ENCODE peak calls at places on chromosomes 11 and 22, in nine cellular contexts. L is IMR-90, D is right cardiac atrium, U is uterus, C is DND-41, J is A549, F is tibial artery, W is mucosa of descending colon, E is psoas muscle. S is an unnamed sample.

GRCh38 chr11:117749541-117749910 is 47.5 kb downstream of the DSCAML1 start:
- DNase-seq in F (no peak), J (no peak), E (no peak), D (no peak), C (no peak), W (no peak), U (no peak), L (no peak), S (no peak)

GRCh38 chr11:26137651-26138050 is 194.3 kb upstream of the ANO3 start:
- DNase-seq in L (no peak), F (no peak), C (no peak), E (no peak), W (no peak), D (no peak), U (no peak), J (no peak), S (no peak)

GRCh38 chr11:67604815-67605214 is 1.9 kb upstream of the NDUFV1 start:
- DNase-seq in C (no peak), F (no peak), J (no peak), E (no peak), D (no peak), L (no peak), W (no peak), U (no peak), S (no peak)

GRCh38 chr11:45141631-45142030 is 4.8 kb upstream of the PRDM11 start:
- DNase-seq in F (no peak), W (no peak), L (no peak), E (no peak), U (no peak), C (no peak), J (no peak), D (no peak), S (no peak)

GRCh38 chr11:64800633-64801464 is 2.2 kb downstream of the MAP4K2 start:
- DNase-seq in D (peak; percentile 52), C (no peak), W (no peak), L (no peak), E (no peak), J (no peak), F (no peak), U (no peak), S (no peak)

GRCh38 chr22:19039796-19040580 is 82.2 kb downstream of the DGCR2 start:
- DNase-seq in J (no peak), W (peak; percentile 8), C (no peak), D (no peak), E (peak; percentile 40), U (no peak), L (no peak), F (no peak), S (no peak)

GRCh38 chr11:10638285-10638684 is 55.3 kb downstream of the IRAG1 start:
- DNase-seq in D (no peak), F (peak; percentile 30), E (no peak), C (no peak), J (no peak), W (no peak), U (peak; percentile 70), L (no peak), S (no peak)

GRCh38 chr11:30322826-30323710 is at the start of gene ARL14EP:
- DNase-seq in D (peak; percentile 97), F (peak; percentile 91), J (peak; percentile 98), C (peak; percentile 90), W (peak; percentile 94), U (peak; percentile 90), E (peak; percentile 95), L (peak; percentile 96), S (peak; percentile 97)

GRCh38 chr11:86741489-86742435 is 58.6 kb upstream of the PRSS23 start:
- DNase-seq in U (no peak), E (no peak), C (no peak), F (no peak), W (no peak), J (peak; percentile 94), D (no peak), L (peak; percentile 95), S (no peak)

GRCh38 chr11:124899376-124900145 is 1.9 kb upstream of the ROBO4 start:
- DNase-seq in U (no peak), D (no peak), C (no peak), F (no peak), L (no peak), W (no peak), J (no peak), E (no peak), S (no peak)

GRCh38 chr11:13276454-13276851 is 1.1 kb upstream of the BMAL1 start:
- DNase-seq in L (no peak), F (no peak), E (no peak), J (no peak), D (peak; percentile 47), U (no peak), W (peak; percentile 48), C (peak; percentile 12), S (no peak)

GRCh38 chr11:75326439-75326810 is 25.0 kb downstream of the ARRB1 start:
- DNase-seq in J (peak; percentile 65), C (no peak), L (no peak), F (no peak), U (no peak), E (no peak), D (no peak), W (no peak), S (no peak)

GRCh38 chr22:33573479-33573878 is 346.8 kb downstream of the LARGE1 start:
- DNase-seq in J (no peak), C (no peak), F (no peak), U (no peak), W (no peak), L (no peak), E (no peak), D (no peak), S (no peak)

GRCh38 chr22:33577862-33578411 is 342.3 kb downstream of the LARGE1 start:
- DNase-seq in L (no peak), E (no peak), J (peak; percentile 53), D (no peak), U (no peak), F (no peak), C (no peak), W (no peak), S (no peak)

GRCh38 chr22:33576205-33576604 is 344.1 kb downstream of the LARGE1 start:
- DNase-seq in E (no peak), F (no peak), D (no peak), J (no peak), L (no peak), C (no peak), U (no peak), W (no peak), S (no peak)

GRCh38 chr22:33578752-33579151 is 341.5 kb downstream of the LARGE1 start:
- DNase-seq in C (no peak), U (no peak), J (no peak), W (no peak), F (no peak), D (no peak), L (no peak), E (no peak), S (no peak)

DNA sequence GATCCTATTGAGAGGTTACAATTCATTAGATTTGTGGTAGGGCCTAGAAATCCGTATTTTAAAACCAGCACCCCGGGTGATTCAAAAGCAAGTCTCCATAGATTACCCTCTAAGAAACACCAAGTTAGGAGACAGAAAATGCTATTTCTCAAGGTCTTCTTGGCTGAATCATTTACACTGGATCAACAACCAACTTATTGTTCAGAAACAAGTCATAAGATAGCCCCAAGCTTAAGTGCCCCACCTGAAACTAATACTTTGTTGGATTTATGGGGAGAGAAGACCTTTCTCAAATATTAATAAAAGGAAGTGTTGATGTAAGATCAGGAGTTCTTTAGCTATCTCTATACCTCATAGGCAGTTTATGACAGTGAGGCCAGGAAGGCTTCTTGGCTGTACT is 345.2 kb downstream of the LARGE1 start:
- DNase-seq in J (peak; percentile 33), U (no peak), L (no peak), W (no peak), C (no peak), F (no peak), D (no peak), E (no peak), S (no peak)
- H3K4me3 ChIP-seq in J (no peak overlapping the region), U (no peak overlapping the region), L (no peak overlapping the region), W (no peak overlapping the region), C (no peak overlapping the region), F (no peak overlapping the region), D (no peak overlapping the region), E (no peak overlapping the region), S (no peak overlapping the region)

GRCh38 chr22:49564666-49565515 is 262.8 kb downstream of the BRD1 start:
- DNase-seq in E (no peak), L (no peak), C (no peak), F (peak; percentile 16), J (no peak), W (no peak), D (peak; percentile 38), U (peak; percentile 1), S (no peak)
- H3K9me3 ChIP-seq in E (no peaks in the 10 kb centered on the region), L (peaks cover 52% of the 10 kb centered on the region), C (no peaks in the 10 kb centered on the region), F (no peaks in the 10 kb centered on the region), J (no peaks in the 10 kb centered on the region), W (no peaks in the 10 kb centered on the region), D (no peaks in the 10 kb centered on the region), U (no peaks in the 10 kb centered on the region), S (no peaks in the 10 kb centered on the region)

DNA sequence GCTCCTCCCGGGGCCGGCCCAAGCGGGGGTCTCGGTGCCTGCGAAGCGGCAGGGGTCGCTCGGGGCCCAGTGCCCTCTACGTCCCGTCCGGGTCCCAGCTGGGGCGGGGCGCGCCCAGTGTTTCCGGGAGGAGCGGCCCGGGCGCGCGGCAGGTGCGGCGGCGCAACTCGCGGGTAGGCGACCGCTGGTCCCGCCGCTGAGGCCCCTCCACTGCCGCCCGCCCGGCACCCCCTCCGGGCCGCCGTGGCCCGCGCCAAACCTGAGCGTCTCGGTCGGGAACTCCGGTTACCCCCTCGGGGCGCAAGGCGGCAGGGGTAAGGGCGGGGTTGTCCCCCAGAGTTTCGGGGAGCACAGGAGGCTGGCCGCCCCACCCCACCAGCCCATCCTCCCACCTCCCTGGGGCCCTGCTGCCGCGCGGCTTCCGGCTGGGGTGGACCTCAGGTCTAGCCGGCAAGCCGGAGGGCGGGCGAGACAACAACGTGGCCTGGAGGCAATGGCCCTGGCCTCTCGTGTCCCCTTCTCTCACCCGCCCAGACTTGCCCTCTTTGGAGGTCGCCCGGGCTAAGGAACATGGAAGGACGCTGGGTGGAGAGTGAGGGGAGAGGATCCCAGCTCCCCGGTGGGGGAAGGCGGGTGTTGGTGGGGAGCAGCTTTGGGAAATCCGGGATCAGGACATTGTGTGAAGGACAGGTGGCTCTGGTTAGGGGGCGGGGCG is 416 bp upstream of the CRACR2B start:
- DNase-seq in E (no peak), D (peak; percentile 78), U (no peak), C (no peak), J (no peak), F (no peak), W (peak; percentile 83), L (no peak), S (no peak)
- H3K4me3 ChIP-seq in E (peak overlapping the region; percentile 59), D (peak overlapping the region; percentile 33), U (no peak overlapping the region), C (peak overlapping the region; percentile 53), J (peak overlapping the region; percentile 52), F (peak overlapping the region; percentile 48), W (peak overlapping the region; percentile 21), L (no peak overlapping the region), S (no peak overlapping the region)

DNA sequence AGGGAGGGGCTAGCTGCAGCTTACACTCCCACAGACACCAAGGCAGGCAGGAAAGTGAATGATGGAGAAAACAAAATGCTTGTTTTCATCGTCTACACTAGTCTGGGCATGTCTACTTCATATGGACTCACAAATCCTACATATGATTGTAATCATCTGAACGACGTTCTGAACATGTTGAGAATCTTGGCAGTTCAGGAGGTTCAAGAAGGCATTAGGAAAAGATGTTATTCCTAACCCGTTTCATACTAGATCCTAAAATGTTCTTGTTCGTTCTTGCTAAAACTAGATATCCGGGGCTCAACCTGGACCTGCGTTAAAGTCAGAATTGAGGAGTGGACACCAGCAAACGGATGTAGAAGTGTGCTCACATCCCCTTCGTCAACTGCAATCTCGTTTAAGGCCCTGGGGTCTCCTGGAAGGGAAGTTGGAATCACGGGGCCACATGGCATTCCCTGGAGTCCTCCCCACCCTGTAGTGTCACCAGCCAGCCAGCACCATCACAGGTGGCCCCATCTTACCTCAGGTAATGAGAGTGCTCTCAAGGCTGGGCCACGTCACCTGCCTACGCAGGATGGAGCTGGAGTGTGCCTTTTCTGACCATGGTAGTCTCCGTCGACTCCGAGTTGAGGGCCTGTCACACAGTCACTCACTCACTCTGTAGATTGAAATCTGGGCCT is 37.3 kb downstream of the C11orf58 start:
- DNase-seq in L (no peak), D (no peak), U (no peak), W (no peak), E (no peak), J (no peak), C (no peak), F (no peak), S (no peak)
- H3K9me3 ChIP-seq in L (no peaks in the 10 kb centered on the region), D (no peaks in the 10 kb centered on the region), U (no peaks in the 10 kb centered on the region), W (no peaks in the 10 kb centered on the region), E (no peaks in the 10 kb centered on the region), J (no peaks in the 10 kb centered on the region), C (no peaks in the 10 kb centered on the region), F (no peaks in the 10 kb centered on the region), S (no peaks in the 10 kb centered on the region)

S was measured in testis.